ENCODE peak calls at places on chromosomes 3 and 15, in nine cellular contexts. H is PC-9; N is stimulated activated CD8-positive, alpha-beta memory T cell treated with anti-CD3 and anti-CD28 coated beads, Interleukin-4, amount 100 ng/mL, for 4 hours; R is NCI-H1417; V is NCI-H1105; T is IMR-90; G is anterior cingulate cortex; I is activated CD8-positive, alpha-beta memory T cell treated with anti-CD3 and anti-CD28 coated beads for 24 hours; U is sigmoid colon. M is an unnamed sample.

GRCh38 chr3:55547086-55547666 is 60.1 kb upstream of the WNT5A start:
- DNase-seq in H (no peak), N (no peak), R (no peak), V (no peak), T (no peak), G (no peak), I (no peak), U (no peak), M (no peak)

GRCh38 chr15:100926971-100927756 is 8.0 kb downstream of the LRRK1 start:
- DNase-seq in H (no peak), N (no peak), R (no peak), V (no peak), T (no peak), G (no peak), I (no peak), U (no peak), M (no peak)

GRCh38 chr3:42718338-42718737 is 15.7 kb upstream of the HHATL start:
- DNase-seq in H (no peak), N (no peak), R (no peak), V (no peak), T (no peak), G (no peak), I (no peak), U (no peak), M (no peak)

GRCh38 chr15:27358751-27359434 is 387.9 kb downstream of the GABRG3 start:
- DNase-seq in H (no peak), N (no peak), R (peak), V (no peak), T (no peak), G (peak), I (no peak), U (no peak), M (no peak)

GRCh38 chr3:30035935-30036567 is 570.4 kb upstream of the TGFBR2 start:
- DNase-seq in H (no peak), N (no peak), R (no peak), V (no peak), T (no peak), G (no peak), I (no peak), U (no peak), M (no peak)

GRCh38 chr3:63961891-63962290 is 49.7 kb upstream of the SCAANT1 start:
- DNase-seq in H (peak), N (no peak), R (peak), V (no peak), T (peak), G (no peak), I (no peak), U (no peak), M (no peak)

GRCh38 chr3:42690766-42691680 is 5.7 kb downstream of the KLHL40 start:
- DNase-seq in H (no peak), N (no peak), R (no peak), V (no peak), T (no peak), G (no peak), I (no peak), U (peak), M (no peak)

GRCh38 chr3:31288641-31289100 is 244.1 kb upstream of the STT3B start:
- DNase-seq in H (peak), N (no peak), R (no peak), V (no peak), T (peak), G (no peak), I (no peak), U (no peak), M (peak)

GRCh38 chr15:57751177-57751800 is 44.8 kb downstream of the POLR2M start:
- DNase-seq in H (no peak), N (no peak), R (no peak), V (no peak), T (peak), G (no peak), I (no peak), U (no peak), M (no peak)

GRCh38 chr3:184651945-184652344 is 59.9 kb downstream of the MAGEF1 start:
- DNase-seq in H (peak), N (no peak), R (no peak), V (peak), T (no peak), G (no peak), I (no peak), U (no peak), M (no peak)

GRCh38 chr15:48330855-48331795 is at the start of gene DUT:
- DNase-seq in H (peak), N (peak), R (peak), V (peak), T (peak), G (peak), I (peak), U (peak), M (peak)

GRCh38 chr15:42511010-42511396 is 15.6 kb downstream of the SNAP23 start:
- DNase-seq in H (peak), N (no peak), R (no peak), V (no peak), T (peak), G (no peak), I (no peak), U (no peak), M (no peak)

GRCh38 chr15:78915341-78916087 is 29.3 kb downstream of the CTSH start:
- DNase-seq in H (no peak), N (no peak), R (peak), V (no peak), T (no peak), G (no peak), I (no peak), U (peak), M (peak)

GRCh38 chr3:64595253-64595694 is 92.5 kb downstream of the ADAMTS9 start:
- DNase-seq in H (no peak), N (no peak), R (no peak), V (no peak), T (peak), G (no peak), I (no peak), U (peak), M (no peak)

GRCh38 chr3:194961555-194961954 is 275.9 kb downstream of the FAM43A start:
- DNase-seq in H (no peak), N (no peak), R (no peak), V (no peak), T (no peak), G (no peak), I (peak), U (peak), M (peak)

GRCh38 chr3:45774581-45775505 is 21.5 kb downstream of the SLC6A20 start:
- DNase-seq in H (no peak), N (no peak), R (no peak), V (no peak), T (no peak), G (no peak), I (peak), U (no peak), M (peak)

GRCh38 chr3:33467786-33468185 is 27.6 kb upstream of the UBP1 start:
- DNase-seq in H (no peak), N (no peak), R (no peak), V (no peak), T (peak), G (no peak), I (no peak), U (no peak), M (no peak)

GRCh38 chr3:15215996-15216395 is 9.9 kb downstream of the CAPN7 start:
- DNase-seq in H (no peak), N (no peak), R (no peak), V (no peak), T (peak), G (no peak), I (no peak), U (no peak), M (no peak)

GRCh38 chr15:83206971-83207621 is 527 bp downstream of the HDGFL3 start:
- DNase-seq in H (no peak), N (no peak), R (peak), V (no peak), T (no peak), G (no peak), I (no peak), U (peak), M (peak)

GRCh38 chr15:47331796-47332480 is 385.4 kb upstream of the SEMA6D start:
- DNase-seq in H (no peak), N (no peak), R (peak), V (peak), T (peak), G (no peak), I (no peak), U (no peak), M (no peak)

GRCh38 chr15:60626051-60626450 is 147.1 kb upstream of the ICE2 start:
- DNase-seq in H (no peak), N (no peak), R (no peak), V (no peak), T (no peak), G (no peak), I (no peak), U (no peak), M (no peak)

GRCh38 chr3:174016186-174016585 is 618.6 kb downstream of the NLGN1 start:
- DNase-seq in H (peak), N (no peak), R (no peak), V (no peak), T (peak), G (no peak), I (no peak), U (no peak), M (no peak)

GRCh38 chr15:57213783-57214366 is 162.4 kb upstream of the CGNL1 start:
- DNase-seq in H (no peak), N (no peak), R (peak), V (peak), T (peak), G (no peak), I (no peak), U (no peak), M (no peak)

GRCh38 chr3:93843981-93844380 is 129.7 kb downstream of the PROS1 start:
- DNase-seq in H (peak), N (no peak), R (no peak), V (no peak), T (peak), G (no peak), I (no peak), U (no peak), M (no peak)

M was measured in type B pancreatic cell.